ENCODE peak calls at places on chromosomes 13 and 19, in seven cellular contexts. U, R, Y, K, V, S and M are unnamed samples.

GRCh38 chr19:34350161-34350561 is 14.8 kb upstream of the GPI start:
- DNase-seq in U (no peak), R (peak; percentile 47), Y (no peak), K (no peak), V (no peak), S (no peak), M (peak; percentile 14)

GRCh38 chr19:17109300-17109699 is 33.7 kb downstream of the MYO9B start:
- DNase-seq in U (no peak), R (no peak), Y (no peak), K (no peak), V (no peak), S (no peak), M (no peak)

GRCh38 chr19:58386166-58386575 is 898 bp upstream of the RPS5 start:
- DNase-seq in U (no peak), R (no peak), Y (no peak), K (no peak), V (peak; percentile 29), S (no peak), M (no peak)

GRCh38 chr13:90760639-90761038 is 586.8 kb upstream of the MIR17HG start:
- DNase-seq in U (no peak), R (no peak), Y (no peak), K (no peak), V (no peak), S (no peak), M (no peak)

GRCh38 chr19:19587776-19588175 is 30.7 kb downstream of the PBX4 start:
- DNase-seq in U (no peak), R (no peak), Y (no peak), K (no peak), V (peak; percentile 46), S (no peak), M (no peak)

GRCh38 chr19:52961981-52962380 is 700 bp downstream of the ZNF816 start:
- DNase-seq in U (no peak), R (no peak), Y (no peak), K (no peak), V (no peak), S (no peak), M (no peak)

GRCh38 chr13:59771272-59771671 is 392.5 kb downstream of the DIAPH3 start:
- DNase-seq in U (no peak), R (peak; percentile 35), Y (peak; percentile 25), K (no peak), V (no peak), S (no peak), M (no peak)

GRCh38 chr19:44846455-44847143 is 502 bp downstream of the NECTIN2 start:
- DNase-seq in U (peak; percentile 63), R (no peak), Y (peak; percentile 32), K (no peak), V (peak; percentile 45), S (peak; percentile 52), M (peak; percentile 69)

GRCh38 chr13:44703371-44703770 is 127.2 kb upstream of the TSC22D1 start:
- DNase-seq in U (no peak), R (no peak), Y (no peak), K (no peak), V (no peak), S (no peak), M (no peak)

GRCh38 chr19:39316627-39317321 is 3.9 kb downstream of the LRFN1 start:
- DNase-seq in U (no peak), R (no peak), Y (no peak), K (no peak), V (no peak), S (no peak), M (no peak)

GRCh38 chr19:45906221-45906620 is 3.8 kb upstream of the MYPOP start:
- DNase-seq in U (no peak), R (no peak), Y (no peak), K (no peak), V (no peak), S (no peak), M (no peak)

GRCh38 chr13:98930014-98930625 is 47.7 kb downstream of the DOCK9 start:
- DNase-seq in U (no peak), R (peak; percentile 21), Y (peak; percentile 64), K (no peak), V (no peak), S (no peak), M (no peak)

GRCh38 chr19:14073925-14074838 is 1.6 kb downstream of the MISP3 start:
- DNase-seq in U (no peak), R (peak; percentile 79), Y (peak; percentile 26), K (no peak), V (peak; percentile 36), S (no peak), M (no peak)

GRCh38 chr13:93689333-93689732 is 462.7 kb downstream of the GPC6 start:
- DNase-seq in U (no peak), R (no peak), Y (no peak), K (no peak), V (no peak), S (no peak), M (no peak)

GRCh38 chr19:10762656-10763055 is 44.8 kb downstream of the DNM2 start:
- DNase-seq in U (no peak), R (peak; percentile 40), Y (no peak), K (no peak), V (no peak), S (no peak), M (no peak)

GRCh38 chr19:10763828-10764339 is 46.0 kb downstream of the DNM2 start:
- DNase-seq in U (no peak), R (no peak), Y (no peak), K (no peak), V (no peak), S (no peak), M (no peak)

GRCh38 chr19:10764340-10764894 is 46.5 kb downstream of the DNM2 start:
- DNase-seq in U (no peak), R (peak; percentile 96), Y (no peak), K (no peak), V (no peak), S (no peak), M (peak; percentile 77)

GRCh38 chr19:10761443-10762242 is 43.8 kb downstream of the DNM2 start:
- DNase-seq in U (no peak), R (no peak), Y (no peak), K (no peak), V (peak; percentile 29), S (no peak), M (no peak)

DNA sequence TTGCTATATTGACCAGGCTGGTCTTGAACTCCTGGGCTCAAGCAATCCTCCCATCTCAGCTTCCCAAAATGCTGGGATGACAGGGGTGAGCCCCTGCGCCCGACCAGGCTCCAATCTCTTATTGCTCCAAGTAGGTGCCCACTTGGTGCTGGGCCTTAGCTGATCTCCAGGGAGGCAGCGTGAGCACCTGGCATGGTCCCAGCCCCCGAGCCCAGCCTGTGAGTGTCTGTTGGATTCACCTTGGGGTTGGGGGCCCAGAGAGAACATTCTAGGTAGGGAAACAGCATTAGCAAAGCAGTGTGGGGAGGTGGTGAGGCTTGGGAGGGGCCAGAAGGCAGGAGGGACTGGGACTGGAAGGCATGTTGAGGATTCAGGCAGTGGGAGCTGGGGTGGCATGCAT is 45.5 kb downstream of the DNM2 start:
- DNase-seq in U (no peak), R (no peak), Y (no peak), K (no peak), V (no peak), S (no peak), M (no peak)
- H3K27ac ChIP-seq in U (peak overlapping the region; percentile 48), R (peak overlapping the region; percentile 94), Y (no peak overlapping the region), K (peak overlapping the region; percentile 53), V (no peak overlapping the region), S (peak overlapping the region; percentile 31), M (no peak overlapping the region)

GRCh38 chr19:945401-946252 is 19.8 kb downstream of the ARID3A start:
- DNase-seq in U (no peak), R (no peak), Y (no peak), K (no peak), V (no peak), S (no peak), M (no peak)
- H3K4me1 ChIP-seq in U (peaks cover 15% of the 10 kb centered on the region), R (no peaks in the 10 kb centered on the region), Y (peaks cover 14% of the 10 kb centered on the region), K (no peaks in the 10 kb centered on the region), V (peaks cover 4% of the 10 kb centered on the region), S (peaks cover 22% of the 10 kb centered on the region), M (peaks cover 8% of the 10 kb centered on the region)

GRCh38 chr19:41398603-41399002 is 985 bp downstream of the BCKDHA start:
- DNase-seq in U (no peak), R (no peak), Y (no peak), K (no peak), V (no peak), S (no peak), M (no peak)
- H3K27ac ChIP-seq in U (no peak overlapping the region), R (no peak overlapping the region), Y (no peak overlapping the region), K (no peak overlapping the region), V (no peak overlapping the region), S (no peak overlapping the region), M (no peak overlapping the region)

GRCh38 chr13:51601601-51602348 is 17.5 kb downstream of the WDFY2 start:
- DNase-seq in U (no peak), R (peak; percentile 76), Y (no peak), K (no peak), V (no peak), S (no peak), M (no peak)

GRCh38 chr13:51608857-51609406 is 24.7 kb downstream of the WDFY2 start:
- DNase-seq in U (no peak), R (no peak), Y (no peak), K (no peak), V (no peak), S (no peak), M (no peak)

GRCh38 chr13:51605698-51606097 is 21.4 kb downstream of the WDFY2 start:
- DNase-seq in U (no peak), R (no peak), Y (no peak), K (no peak), V (no peak), S (no peak), M (no peak)

GRCh38 chr13:51603716-51604115 is 19.5 kb downstream of the WDFY2 start:
- DNase-seq in U (no peak), R (no peak), Y (no peak), K (no peak), V (no peak), S (no peak), M (no peak)

DNA sequence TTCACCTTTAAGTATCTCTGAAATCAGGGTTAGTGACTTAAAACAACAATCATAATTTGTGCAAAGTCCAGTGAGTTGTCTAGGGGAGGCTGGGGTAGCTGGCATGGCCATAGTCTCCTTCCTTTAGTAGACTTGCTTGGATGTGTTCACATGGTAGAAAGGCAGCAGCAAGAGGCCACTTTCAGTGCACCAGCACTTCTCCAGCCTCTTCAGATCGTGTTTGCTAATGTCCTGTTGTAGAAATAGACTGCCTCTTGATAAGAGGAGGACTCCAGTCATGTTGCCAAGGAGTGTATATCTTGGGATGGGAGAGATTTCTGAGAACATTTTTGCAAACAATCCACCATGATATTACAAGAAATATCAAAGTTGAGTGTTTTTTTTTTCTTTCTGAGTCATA is 22.9 kb downstream of the WDFY2 start:
- DNase-seq in U (no peak), R (no peak), Y (no peak), K (no peak), V (no peak), S (no peak), M (no peak)
- H3K4me1 ChIP-seq in U (peaks cover 41% of the 10 kb centered on the region), R (no peaks in the 10 kb centered on the region), Y (peaks cover 2% of the 10 kb centered on the region), K (no peaks in the 10 kb centered on the region), V (no peaks in the 10 kb centered on the region), S (peaks cover 17% of the 10 kb centered on the region), M (no peaks in the 10 kb centered on the region)

GRCh38 chr19:51407631-51408131 is 9.8 kb downstream of the SIGLEC10 start:
- DNase-seq in U (no peak), R (peak; percentile 59), Y (peak; percentile 27), K (no peak), V (no peak), S (no peak), M (no peak)
- H3K27ac ChIP-seq in U (peak overlapping the region; percentile 67), R (no peak overlapping the region), Y (no peak overlapping the region), K (no peak overlapping the region), V (no peak overlapping the region), S (no peak overlapping the region), M (no peak overlapping the region)